ENCODE peak calls at places on chromosomes 4 and X, in five cellular contexts. M is colonic mucosa, K is K562, R is fibroblast of lung, Z is PC-3. F is an unnamed sample.
A peak's percentile ranks its signal among the peaks of the same experiment; 100 is the strongest.

GRCh38 chr4:32003548-32003947 is 1283.4 kb downstream of the PCDH7 start:
- DNase-seq in R (no peak), M (no peak), Z (no peak), K (no peak), F (no peak)

GRCh38 chrX:68832101-68832416 is 3.2 kb downstream of the EFNB1 start:
- DNase-seq in R (peak; percentile 75), K (no peak), Z (peak; percentile 70), M (peak; percentile 52), F (peak; percentile 84)

GRCh38 chr4:145618912-145619638 is at the start of gene MMAA:
- DNase-seq in M (peak; percentile 96), K (peak; percentile 94), Z (peak; percentile 95), R (peak; percentile 92), F (peak; percentile 99)

GRCh38 chrX:40169193-40170086 is 71.7 kb upstream of the BCOR start:
- DNase-seq in Z (peak; percentile 85), K (peak; percentile 62), M (peak; percentile 79), R (peak; percentile 81), F (peak; percentile 81)

GRCh38 chr4:23614284-23614892 is 275.5 kb downstream of the PPARGC1A start:
- DNase-seq in K (peak; percentile 7), Z (peak; percentile 43), R (peak; percentile 21), M (no peak), F (no peak)

GRCh38 chrX:103734125-103734760 is 23.5 kb downstream of the TMEM31 start:
- DNase-seq in M (no peak), Z (no peak), K (no peak), R (peak; percentile 45), F (peak; percentile 17)

GRCh38 chrX:149487292-149487691 is 17.8 kb downstream of the IDS start:
- DNase-seq in Z (peak; percentile 48), M (no peak), R (no peak), K (peak; percentile 16), F (no peak)

GRCh38 chr4:100984901-100985300 is 362.4 kb downstream of the PPP3CA start:
- DNase-seq in R (peak; percentile 12), K (no peak), Z (peak; percentile 41), M (no peak), F (peak; percentile 82)

GRCh38 chr4:14184265-14184664 is 556.7 kb upstream of the BOD1L1 start:
- DNase-seq in M (no peak), Z (no peak), R (peak; percentile 41), K (no peak), F (no peak)

GRCh38 chrX:112078606-112079005 is 4.0 kb downstream of the TRPC5 start:
- DNase-seq in R (no peak), M (no peak), Z (peak; percentile 3), K (no peak), F (peak; percentile 14)

GRCh38 chr4:2290488-2290887 is 28.6 kb upstream of the MXD4 start:
- DNase-seq in M (no peak), K (no peak), Z (no peak), R (no peak), F (no peak)

GRCh38 chr4:147638942-147639341 is 21.7 kb downstream of the TMEM184C start:
- DNase-seq in Z (no peak), M (no peak), K (no peak), R (peak; percentile 11), F (peak; percentile 46)

GRCh38 chr4:125432078-125432477 is 117.3 kb downstream of the FAT4 start:
- DNase-seq in Z (no peak), R (peak; percentile 46), M (no peak), K (no peak), F (peak; percentile 16)

GRCh38 chr4:177108708-177109107 is 201.0 kb upstream of the NEIL3 start:
- DNase-seq in R (peak; percentile 63), Z (peak; percentile 17), M (no peak), K (no peak), F (peak; percentile 75)

GRCh38 chrX:45322382-45322781 is 121.7 kb upstream of the DIPK2B start:
- DNase-seq in R (peak; percentile 87), Z (peak; percentile 92), K (no peak), M (peak; percentile 48), F (peak; percentile 87)

GRCh38 chrX:12843668-12844279 is 23.1 kb upstream of the TLR7 start:
- DNase-seq in M (no peak), R (no peak), Z (no peak), K (no peak), F (no peak)

GRCh38 chrX:18886344-18887161 is 97.4 kb downstream of the PHKA2 start:
- DNase-seq in R (peak; percentile 72), M (peak; percentile 85), K (peak; percentile 60), Z (peak; percentile 70), F (peak; percentile 27)

GRCh38 chr4:55439023-55439422 is 43.3 kb downstream of the TMEM165 start:
- DNase-seq in M (no peak), R (no peak), Z (no peak), K (no peak), F (no peak)

GRCh38 chrX:72094894-72095293 is 36.8 kb downstream of the RTL5 start:
- DNase-seq in Z (no peak), R (peak; percentile 18), M (no peak), K (peak; percentile 24), F (no peak)

GRCh38 chr4:76622717-76623116 is 187.7 kb downstream of the SHROOM3 start:
- DNase-seq in Z (peak; percentile 53), M (no peak), R (no peak), K (no peak), F (no peak)

GRCh38 chr4:5050520-5050955 is 742 bp upstream of the STK32B start:
- DNase-seq in M (peak; percentile 56), R (peak; percentile 76), K (peak; percentile 62), Z (peak; percentile 75), F (peak; percentile 94)

GRCh38 chr4:105474110-105474518 is 252 bp upstream of the PPA2 start:
- DNase-seq in K (no peak), Z (no peak), R (peak; percentile 82), M (peak; percentile 90), F (peak; percentile 95)

GRCh38 chr4:184459413-184459812 is 14.9 kb downstream of the IRF2 start:
- DNase-seq in R (peak; percentile 44), Z (peak; percentile 10), M (no peak), K (no peak), F (peak; percentile 55)

GRCh38 chr4:184460495-184461285 is 13.7 kb downstream of the IRF2 start:
- DNase-seq in Z (no peak), R (no peak), K (no peak), M (no peak), F (no peak)

GRCh38 chr4:184455299-184455698 is 19.1 kb downstream of the IRF2 start:
- DNase-seq in Z (no peak), K (no peak), M (no peak), R (no peak), F (no peak)

GRCh38 chr4:184456337-184456736 is 18.0 kb downstream of the IRF2 start:
- DNase-seq in R (no peak), M (no peak), K (no peak), Z (no peak), F (no peak)

DNA sequence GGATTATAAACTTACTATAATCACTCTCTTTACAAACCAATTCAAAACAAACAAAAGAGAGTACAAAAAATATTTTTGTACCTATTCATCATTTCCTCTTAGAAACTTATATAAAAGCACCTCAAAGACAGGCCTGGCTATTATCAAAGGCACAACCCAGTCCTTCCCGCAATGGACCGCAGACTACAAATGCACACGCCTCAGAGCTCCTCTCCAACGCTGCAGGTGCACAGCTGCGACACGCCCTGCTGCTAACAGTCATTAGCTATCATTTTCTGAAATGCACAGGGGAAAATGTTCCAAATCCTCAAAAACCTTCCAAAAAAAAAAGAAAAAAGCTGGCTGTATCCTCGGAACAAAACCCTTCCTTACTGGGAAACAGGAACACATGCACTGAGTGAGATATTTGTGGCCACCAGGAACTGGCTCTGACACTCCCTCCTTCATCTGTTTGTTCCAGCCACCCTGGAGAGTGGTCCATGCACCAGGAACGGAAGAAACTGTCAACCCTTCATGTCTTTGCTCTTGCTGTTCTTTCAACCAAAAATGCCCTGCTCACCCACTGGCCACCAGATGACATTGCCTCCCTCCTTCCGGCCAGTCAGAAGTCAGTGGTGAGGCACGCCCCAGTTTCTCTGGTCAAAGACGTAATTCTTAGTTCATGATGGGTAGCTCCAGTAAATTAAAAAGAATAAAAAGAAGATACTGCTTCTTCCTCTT is 16.7 kb downstream of the IRF2 start:
- DNase-seq in K (no peak), M (no peak), R (no peak), Z (no peak), F (no peak)
- H3K4me1 ChIP-seq in K (peaks cover 13% of the 10 kb centered on the region), M (no peaks in the 10 kb centered on the region), R (peaks cover 20% of the 10 kb centered on the region), Z (peaks cover 16% of the 10 kb centered on the region), F (peaks cover 38% of the 10 kb centered on the region)

GRCh38 chr4:38858097-38858420 is 1.4 kb upstream of the TLR6 start:
- DNase-seq in M (no peak), K (no peak), Z (no peak), R (no peak), F (no peak)

GRCh38 chr4:38859501-38859900 is 2.9 kb upstream of the TLR6 start:
- DNase-seq in Z (no peak), M (no peak), R (no peak), K (no peak), F (no peak)

GRCh38 chr4:38856524-38857337 is at the start of gene TLR6:
- DNase-seq in K (peak; percentile 53), Z (peak; percentile 87), R (peak; percentile 66), M (peak; percentile 71), F (peak; percentile 75)

GRCh38 chr4:38856046-38856445 is 571 bp downstream of the TLR6 start:
- DNase-seq in Z (no peak), R (no peak), K (no peak), M (no peak), F (no peak)

DNA sequence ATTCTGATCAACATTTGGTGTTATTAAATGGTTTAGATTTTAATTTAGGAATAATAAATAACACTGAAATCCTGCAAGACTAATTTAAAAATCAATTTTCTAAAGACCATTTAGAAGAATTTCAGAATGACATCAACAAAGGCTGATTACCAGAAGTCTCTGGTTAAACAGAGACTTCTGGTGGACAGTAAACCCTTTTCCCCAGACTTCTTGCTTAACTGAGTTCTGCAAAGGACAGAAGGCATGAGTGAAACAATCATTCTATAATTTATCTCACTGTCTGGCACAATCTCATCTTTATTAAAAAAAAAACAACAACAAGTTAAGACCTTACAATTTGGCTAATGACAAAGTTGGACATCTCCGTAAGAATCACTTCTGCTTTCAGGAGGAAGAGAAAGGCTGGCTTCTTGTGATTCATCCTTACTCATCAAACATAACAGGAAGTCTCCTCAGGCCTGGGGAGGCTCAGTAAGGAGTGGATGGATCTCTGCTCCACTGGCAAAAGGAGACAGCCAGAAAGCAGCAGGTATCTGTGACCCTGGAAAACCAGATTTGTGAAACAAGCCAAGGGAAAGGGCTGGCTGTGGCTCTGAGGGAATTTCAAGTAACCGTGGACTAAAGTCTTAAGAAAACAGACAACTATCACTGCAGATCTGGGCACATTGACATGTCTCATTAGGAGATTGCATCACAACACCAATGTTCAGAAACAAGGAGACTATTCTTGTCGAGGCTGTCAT is 908 bp upstream of the TLR6 start:
- DNase-seq in K (no peak), Z (peak; percentile 84), R (peak; percentile 87), M (no peak), F (peak; percentile 81)
- H3K9ac ChIP-seq in K (peak overlapping the region; percentile 57), Z (peak overlapping the region; percentile 47), R (no peak overlapping the region), M (no peak overlapping the region), F (peak overlapping the region; percentile 74)

DNA sequence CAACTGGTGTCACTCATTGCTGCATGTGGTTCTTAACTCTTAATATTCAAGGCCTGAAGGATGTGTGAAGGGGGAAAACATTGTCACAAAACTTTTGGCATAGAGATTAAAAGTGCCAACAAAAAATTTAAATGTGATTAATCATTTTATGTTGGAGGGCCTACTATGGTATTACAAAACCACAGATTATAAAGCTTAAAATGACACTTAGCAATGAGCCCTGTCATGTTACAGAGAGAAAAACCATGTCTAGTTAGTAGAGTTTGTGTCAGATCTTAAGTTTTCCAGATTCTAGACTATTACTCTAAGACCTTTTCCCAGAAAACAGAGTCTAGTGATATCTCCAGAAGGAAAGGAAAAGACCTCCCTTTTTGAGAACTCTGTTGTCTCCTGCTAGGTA is 239.1 kb upstream of the DKK2 start:
- DNase-seq in R (no peak), Z (no peak), M (no peak), K (no peak), F (no peak)
- H3K4me1 ChIP-seq in R (no peaks in the 10 kb centered on the region), Z (peaks cover 8% of the 10 kb centered on the region), M (no peaks in the 10 kb centered on the region), K (no peaks in the 10 kb centered on the region), F (peaks cover 9% of the 10 kb centered on the region)

GRCh38 chr4:139009702-139010101 is 5.9 kb upstream of the NOCT start:
- DNase-seq in M (no peak), K (no peak), R (no peak), Z (no peak), F (no peak)
- H3K9ac ChIP-seq in M (no peak overlapping the region), K (no peak overlapping the region), R (no peak overlapping the region), Z (no peak overlapping the region), F (no peak overlapping the region)